ENCODE peak calls at places on chromosome 21, in four cellular contexts. P is transverse colon, U is astrocyte of the cerebellum, T is AG04449. J is an unnamed sample.

GRCh38 chr21:30829659-30830058 is at the start of gene KRTAP7-1:
- DNase-seq in T (no peak), P (no peak), U (no peak), J (no peak)

GRCh38 chr21:43323244-43324005 is 103.5 kb downstream of the SIK1 start:
- DNase-seq in T (no peak), P (no peak), U (no peak), J (no peak)

GRCh38 chr21:20292280-20292679 is 705.9 kb upstream of the NCAM2 start:
- DNase-seq in U (no peak), P (no peak), T (no peak), J (no peak)

GRCh38 chr21:29382029-29382654 is 83.4 kb downstream of the BACH1 start:
- DNase-seq in U (peak; percentile 64), P (no peak), T (peak; percentile 45), J (no peak)

GRCh38 chr21:28975401-28975800 is 17.3 kb downstream of the LTN1 start:
- DNase-seq in P (no peak), U (no peak), T (no peak), J (peak; percentile 31)

GRCh38 chr21:36396314-36396713 is 11.1 kb downstream of the CHAF1B start:
- DNase-seq in T (no peak), P (no peak), U (no peak), J (no peak)

GRCh38 chr21:26835027-26835713 is 10.0 kb downstream of the ADAMTS1 start:
- DNase-seq in P (no peak), U (no peak), T (peak; percentile 65), J (peak; percentile 71)

GRCh38 chr21:45532826-45533730 is 9.2 kb downstream of the SLC19A1 start:
- DNase-seq in P (peak; percentile 90), T (no peak), U (no peak), J (no peak)

GRCh38 chr21:35995522-35996088 is 64.7 kb downstream of the SETD4 start:
- DNase-seq in U (no peak), T (no peak), P (no peak), J (no peak)

GRCh38 chr21:20721151-20721550 is 277.1 kb upstream of the NCAM2 start:
- DNase-seq in P (no peak), T (no peak), U (no peak), J (no peak)

GRCh38 chr21:35294231-35294898 is 245.3 kb upstream of the RUNX1 start:
- DNase-seq in P (peak; percentile 78), U (no peak), T (no peak), J (no peak)

GRCh38 chr21:18493420-18493819 is 89.8 kb upstream of the TMPRSS15 start:
- DNase-seq in P (no peak), U (peak; percentile 65), T (peak; percentile 41), J (no peak)

GRCh38 chr21:18711662-18712061 is 308.1 kb upstream of the TMPRSS15 start:
- DNase-seq in U (no peak), P (no peak), T (no peak), J (no peak)

GRCh38 chr21:31132574-31133242 is 94.4 kb upstream of the KRTAP19-8 start:
- DNase-seq in T (no peak), U (peak; percentile 23), P (peak; percentile 43), J (no peak)

GRCh38 chr21:39630191-39630591 is 17.5 kb downstream of the B3GALT5 start:
- DNase-seq in P (no peak), U (peak; percentile 47), T (no peak), J (no peak)

GRCh38 chr21:28952686-28953085 is 40.0 kb downstream of the LTN1 start:
- DNase-seq in U (no peak), T (no peak), P (no peak), J (no peak)

GRCh38 chr21:37257526-37257966 is 9.6 kb downstream of the VPS26C start:
- DNase-seq in P (peak; percentile 25), T (no peak), U (no peak), J (no peak)

GRCh38 chr21:26041441-26042180 is 129.0 kb downstream of the APP start:
- DNase-seq in P (no peak), T (no peak), U (no peak), J (peak; percentile 28)

GRCh38 chr21:39374046-39374445 is 25.2 kb upstream of the HMGN1 start:
- DNase-seq in T (no peak), P (no peak), U (no peak), J (no peak)

GRCh38 chr21:45821315-45822001 is 160.1 kb upstream of the COL6A1 start:
- DNase-seq in T (no peak), U (no peak), P (no peak), J (no peak)

GRCh38 chr21:33230518-33231324 is 983 bp downstream of the IFNAR2 start:
- DNase-seq in P (peak; percentile 66), U (peak; percentile 23), T (peak; percentile 28), J (no peak)

GRCh38 chr21:31772674-31773555 is 41.0 kb upstream of the SCAF4 start:
- DNase-seq in P (no peak), T (no peak), U (no peak), J (no peak)

GRCh38 chr21:15134711-15135110 is 69.9 kb upstream of the NRIP1 start:
- DNase-seq in U (no peak), T (no peak), P (peak; percentile 66), J (no peak)

GRCh38 chr21:36194024-36194423 is 37.4 kb downstream of the DOP1B start:
- DNase-seq in U (no peak), T (no peak), P (no peak), J (no peak)

GRCh38 chr21:35940074-35940927 is 120.0 kb downstream of the SETD4 start:
- DNase-seq in P (peak; percentile 35), T (peak; percentile 28), U (peak; percentile 76), J (peak; percentile 57)

GRCh38 chr21:39641827-39642450 is 29.2 kb downstream of the B3GALT5 start:
- DNase-seq in P (no peak), T (no peak), U (no peak), J (no peak)

GRCh38 chr21:45523411-45524101 is 18.7 kb downstream of the SLC19A1 start:
- DNase-seq in P (peak; percentile 6), U (no peak), T (no peak), J (no peak)

GRCh38 chr21:28110074-28110473 is 882.6 kb downstream of the LTN1 start:
- DNase-seq in U (no peak), P (no peak), T (no peak), J (no peak)

GRCh38 chr21:36483095-36483494 is 3.2 kb upstream of the CLDN14 start:
- DNase-seq in P (no peak), U (no peak), T (no peak), J (no peak)

GRCh38 chr21:29185172-29185571 is 54.7 kb downstream of the MAP3K7CL start:
- DNase-seq in P (no peak), U (no peak), T (no peak), J (no peak)

GRCh38 chr21:31316488-31317169 is 27.4 kb downstream of the TIAM1 start:
- DNase-seq in U (no peak), T (no peak), P (no peak), J (no peak)

GRCh38 chr21:14687277-14687642 is 141.1 kb upstream of the SAMSN1 start:
- DNase-seq in U (no peak), P (no peak), T (no peak), J (no peak)

GRCh38 chr21:28212056-28212455 is 780.6 kb downstream of the LTN1 start:
- DNase-seq in T (no peak), U (peak; percentile 12), P (no peak), J (no peak)

GRCh38 chr21:31644648-31645047 is 14.8 kb upstream of the SOD1 start:
- DNase-seq in P (peak; percentile 31), T (no peak), U (no peak), J (no peak)

GRCh38 chr21:46265736-46266525 is 19.5 kb downstream of the MCM3AP start:
- DNase-seq in P (no peak), T (no peak), U (no peak), J (no peak)

GRCh38 chr21:46124926-46125845 is 27.3 kb downstream of the COL6A2 start:
- DNase-seq in U (no peak), P (peak; percentile 6), T (no peak), J (no peak)

GRCh38 chr21:27648560-27648959 is 681.7 kb upstream of the ADAMTS5 start:
- DNase-seq in P (no peak), U (peak; percentile 24), T (peak; percentile 68), J (peak; percentile 20)

DNA sequence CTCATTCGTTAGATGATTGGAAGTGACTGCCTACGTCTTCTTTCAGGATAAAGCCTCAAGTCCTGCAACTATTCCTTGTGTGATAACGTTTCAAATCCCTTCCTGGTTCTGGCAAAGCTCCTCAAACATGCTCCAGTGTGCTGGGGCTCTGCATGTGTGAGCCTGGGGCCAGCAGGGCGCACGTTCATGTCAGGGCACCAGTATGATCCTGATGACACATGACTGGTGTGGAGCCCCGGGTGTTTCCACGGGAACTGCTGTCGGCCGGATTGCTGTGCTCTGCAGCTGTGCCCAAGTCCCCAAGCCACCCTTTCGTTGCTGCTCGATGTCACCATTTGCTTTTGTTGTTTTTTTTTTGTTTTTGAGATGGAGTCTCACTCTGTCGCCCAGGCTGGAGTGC is 21.3 kb downstream of the KRTAP10-1 start:
- DNase-seq in T (no peak), P (no peak), U (no peak), J (no peak)
- H3K4me3 ChIP-seq in T (no peak overlapping the region), P (no peak overlapping the region), U (no peak overlapping the region), J (no peak overlapping the region)

DNA sequence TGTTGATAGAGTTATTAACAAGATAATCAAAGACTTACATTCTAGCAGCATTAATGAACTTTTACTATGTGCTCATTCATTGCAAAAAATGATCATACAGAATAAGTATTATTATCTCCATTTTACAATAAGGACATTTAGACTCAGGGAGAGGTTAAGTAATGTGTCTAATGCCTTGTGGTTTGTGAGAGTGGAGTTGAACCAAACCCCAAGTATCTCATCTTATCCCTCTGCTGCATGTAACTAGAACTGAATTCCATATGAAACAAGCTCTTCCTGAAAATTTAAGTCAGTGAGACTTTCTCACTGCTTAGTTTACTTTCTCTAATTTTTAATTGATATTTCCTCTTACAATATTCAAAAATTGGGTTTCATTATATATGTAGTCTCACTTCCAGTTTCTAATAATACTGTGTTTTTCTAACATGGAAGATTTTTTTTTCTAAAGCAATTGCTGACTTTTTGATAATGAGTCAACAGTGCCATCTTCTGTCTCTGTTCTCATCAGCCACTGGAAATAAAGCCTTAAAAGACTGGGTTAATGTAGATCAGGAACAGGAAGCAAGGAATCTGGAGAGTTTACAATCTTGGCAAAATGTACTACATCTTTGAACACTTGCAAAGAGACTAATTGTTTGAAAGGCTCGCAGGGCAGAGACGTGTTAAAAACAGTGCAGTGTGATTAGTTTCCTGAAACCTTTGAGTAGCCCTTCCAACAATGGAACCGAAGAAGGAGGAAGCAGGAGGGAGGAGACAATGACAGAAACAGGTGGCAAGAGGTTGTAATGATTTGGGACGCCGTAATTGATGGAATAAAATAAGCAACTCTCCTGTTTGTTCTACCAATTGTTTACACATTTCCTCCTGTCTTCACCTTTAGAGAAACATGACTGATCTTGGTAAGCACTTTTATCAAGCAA is 567.6 kb downstream of the MRPL39 start:
- DNase-seq in P (no peak), T (no peak), U (peak; percentile 57), J (no peak)
- TF ChIP-seq CTCF in P (peak; percentile 37), T (no peak), U (peak; percentile 38), J (no peak)

GRCh38 chr21:16589046-16589445 is 859.3 kb downstream of the USP25 start:
- DNase-seq in P (no peak), T (no peak), U (no peak), J (no peak)
- H3K4me3 ChIP-seq in P (no peak overlapping the region), T (no peak overlapping the region), U (no peak overlapping the region), J (peak overlapping the region; percentile 40)

GRCh38 chr21:41213081-41213480 is 45.1 kb downstream of the BACE2 start:
- DNase-seq in U (no peak), P (no peak), T (no peak), J (no peak)
- TF ChIP-seq CTCF in U (no peak), P (no peak), T (no peak), J (no peak)

GRCh38 chr21:34255073-34255472 is 108.7 kb upstream of the KCNE2 start:
- DNase-seq in T (no peak), P (no peak), U (no peak), J (no peak)
- H3K4me3 ChIP-seq in T (no peak overlapping the region), P (no peak overlapping the region), U (no peak overlapping the region), J (no peak overlapping the region)

GRCh38 chr21:17270234-17270633 is 242.6 kb upstream of the CXADR start:
- DNase-seq in U (peak; percentile 72), T (no peak), P (no peak), J (peak; percentile 17)
- TF ChIP-seq CTCF in U (peak; percentile 22), T (no peak), P (peak; percentile 31), J (no peak)